ENCODE peak calls at places on chromosomes 3 and 15, in ten cellular contexts. W is HepG2; E is ovary; Z is naive thymus-derived CD4-positive, alpha-beta T cell; Y is adrenal gland; X is A549; P is OCI-LY7; R is breast epithelium; V is DND-41; C is AG04450. F is an unnamed sample. For H3K9me3, the result is how much of the 10 kb centered on the place peaks cover.

GRCh38 chr3:146682176-146682575 is 77.0 kb upstream of the PLSCR5 start:
- DNase-seq in W (no peak), E (no peak), Z (no peak), Y (no peak), X (no peak), P (no peak), R (no peak), V (no peak), C (no peak), F (peak)

GRCh38 chr15:69084404-69085030 is 70.0 kb downstream of the NOX5 start:
- DNase-seq in W (no peak), E (no peak), Z (no peak), Y (no peak), X (no peak), P (no peak), R (no peak), V (no peak), C (no peak), F (no peak)

GRCh38 chr15:99542828-99543227 is 23.0 kb upstream of the MEF2A start:
- DNase-seq in W (no peak), E (no peak), Z (no peak), Y (no peak), X (no peak), P (no peak), R (no peak), V (no peak), C (no peak), F (no peak)

GRCh38 chr3:49723301-49723630 is 485 bp downstream of the GMPPB start:
- DNase-seq in W (peak), E (peak), Z (no peak), Y (peak), X (peak), P (peak), R (peak), V (peak), C (no peak), F (peak)

GRCh38 chr3:157204431-157204830 is 44.5 kb upstream of the CCNL1 start:
- DNase-seq in W (no peak), E (no peak), Z (no peak), Y (no peak), X (peak), P (no peak), R (no peak), V (no peak), C (peak), F (no peak)

GRCh38 chr3:153973722-153974121 is 147.5 kb upstream of the ARHGEF26 start:
- DNase-seq in W (no peak), E (no peak), Z (no peak), Y (no peak), X (no peak), P (no peak), R (no peak), V (no peak), C (no peak), F (no peak)

GRCh38 chr15:100101389-100102089 is 240.2 kb downstream of the ADAMTS17 start:
- DNase-seq in W (no peak), E (no peak), Z (no peak), Y (no peak), X (no peak), P (no peak), R (no peak), V (no peak), C (no peak), F (no peak)

GRCh38 chr3:178703268-178703975 is 167.2 kb downstream of the KCNMB2 start:
- DNase-seq in W (no peak), E (no peak), Z (no peak), Y (no peak), X (no peak), P (no peak), R (no peak), V (no peak), C (peak), F (peak)

GRCh38 chr3:55646121-55646520 is 159.0 kb upstream of the WNT5A start:
- DNase-seq in W (no peak), E (no peak), Z (no peak), Y (no peak), X (no peak), P (no peak), R (no peak), V (no peak), C (no peak), F (no peak)

GRCh38 chr3:46607603-46608028 is 4.7 kb upstream of the FAM240A start:
- DNase-seq in W (peak), E (no peak), Z (no peak), Y (no peak), X (peak), P (no peak), R (no peak), V (no peak), C (no peak), F (peak)

GRCh38 chr15:91611924-91612323 is 241.6 kb upstream of the SLCO3A1 start:
- DNase-seq in W (no peak), E (no peak), Z (no peak), Y (no peak), X (no peak), P (no peak), R (no peak), V (no peak), C (no peak), F (no peak)

GRCh38 chr3:196800742-196801141 is 61.1 kb downstream of the PAK2 start:
- DNase-seq in W (no peak), E (no peak), Z (no peak), Y (no peak), X (no peak), P (no peak), R (no peak), V (no peak), C (no peak), F (no peak)

GRCh38 chr3:72265250-72265649 is 480.3 kb upstream of the PROK2 start:
- DNase-seq in W (no peak), E (no peak), Z (no peak), Y (no peak), X (no peak), P (peak), R (no peak), V (no peak), C (no peak), F (no peak)

GRCh38 chr15:42364529-42364928 is 5.2 kb downstream of the CAPN3 start:
- DNase-seq in W (no peak), E (peak), Z (no peak), Y (peak), X (no peak), P (no peak), R (no peak), V (no peak), C (no peak), F (no peak)

DNA sequence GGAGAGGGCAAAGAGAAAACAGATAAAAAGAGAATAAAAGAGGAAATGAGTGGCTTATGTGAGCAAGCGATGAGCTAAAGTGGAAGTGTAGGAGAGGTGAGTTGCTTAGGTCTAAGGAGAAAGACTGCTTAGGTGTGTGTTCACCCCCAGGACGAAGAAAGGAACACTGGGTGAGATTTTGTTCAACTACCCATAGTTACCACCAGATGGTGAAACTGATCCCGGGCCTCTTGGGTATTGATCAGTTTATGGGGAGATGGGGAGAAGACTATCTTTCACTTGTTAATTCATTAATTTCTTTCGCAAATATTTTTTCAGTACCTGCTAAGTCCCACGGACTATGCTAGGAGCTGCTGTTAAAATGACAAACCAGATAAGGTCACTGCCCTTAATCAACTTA is 33.9 kb downstream of the GAP43 start:
- DNase-seq in W (no peak), E (no peak), Z (no peak), Y (no peak), X (no peak), P (no peak), R (no peak), V (no peak), C (no peak), F (no peak)
- H3K4me3 ChIP-seq in W (no peak), E (no peak), Z (no peak), Y (no peak), X (no peak), P (no peak), R (no peak), V (no peak), C (no peak), F (no peak)

GRCh38 chr3:111373239-111373638 is 168.8 kb upstream of the CD96 start:
- DNase-seq in W (no peak), E (no peak), Z (no peak), Y (no peak), X (no peak), P (no peak), R (no peak), V (no peak), C (no peak), F (no peak)

GRCh38 chr3:111369953-111370352 is 172.0 kb upstream of the CD96 start:
- DNase-seq in W (no peak), E (no peak), Z (no peak), Y (no peak), X (no peak), P (no peak), R (no peak), V (no peak), C (no peak), F (no peak)

GRCh38 chr3:111368061-111368460 is 173.9 kb upstream of the CD96 start:
- DNase-seq in W (no peak), E (no peak), Z (no peak), Y (no peak), X (no peak), P (no peak), R (no peak), V (no peak), C (no peak), F (no peak)

DNA sequence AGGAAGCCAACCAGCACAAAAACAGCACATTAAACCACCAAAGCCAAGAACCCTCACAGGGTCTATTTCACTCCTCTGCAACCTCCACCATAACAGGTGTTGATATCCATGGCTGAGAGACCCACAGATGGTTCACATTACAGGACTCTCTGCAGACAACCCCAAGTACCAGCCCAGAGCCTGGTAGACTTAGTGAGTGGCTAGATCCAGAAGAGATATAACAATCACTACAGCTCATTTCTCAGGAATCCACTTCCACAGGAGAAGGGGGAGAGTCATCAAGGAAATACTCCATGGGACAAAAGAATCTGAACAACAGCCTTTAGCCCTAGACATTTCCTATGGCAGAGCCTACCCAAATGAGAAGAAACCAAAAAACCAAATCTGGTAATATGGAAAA is 168.1 kb upstream of the CD96 start:
- DNase-seq in W (no peak), E (no peak), Z (no peak), Y (no peak), X (no peak), P (no peak), R (no peak), V (no peak), C (no peak), F (no peak)
- H3K9me3 ChIP-seq in W (under half), E (under half), Z (under half), Y (under half), X (under half), P (under half), R (under half), V (under half), C (under half), F (under half)

GRCh38 chr15:90419738-90420487 is 31.9 kb downstream of the IQGAP1 start:
- DNase-seq in W (no peak), E (no peak), Z (no peak), Y (no peak), X (peak), P (no peak), R (no peak), V (no peak), C (peak), F (peak)

GRCh38 chr15:90421527-90421926 is 33.5 kb downstream of the IQGAP1 start:
- DNase-seq in W (no peak), E (no peak), Z (no peak), Y (no peak), X (no peak), P (no peak), R (no peak), V (no peak), C (no peak), F (no peak)

GRCh38 chr15:90422043-90422442 is 34.0 kb downstream of the IQGAP1 start:
- DNase-seq in W (peak), E (no peak), Z (no peak), Y (no peak), X (no peak), P (no peak), R (no peak), V (no peak), C (no peak), F (no peak)

GRCh38 chr15:90419202-90419601 is 31.2 kb downstream of the IQGAP1 start:
- DNase-seq in W (no peak), E (no peak), Z (no peak), Y (no peak), X (no peak), P (no peak), R (no peak), V (no peak), C (no peak), F (no peak)

GRCh38 chr15:90420488-90420850 is 32.4 kb downstream of the IQGAP1 start:
- DNase-seq in W (no peak), E (no peak), Z (no peak), Y (no peak), X (no peak), P (no peak), R (no peak), V (no peak), C (no peak), F (no peak)
- H3K4me3 ChIP-seq in W (no peak), E (peak), Z (no peak), Y (no peak), X (no peak), P (no peak), R (no peak), V (no peak), C (peak), F (peak)

DNA sequence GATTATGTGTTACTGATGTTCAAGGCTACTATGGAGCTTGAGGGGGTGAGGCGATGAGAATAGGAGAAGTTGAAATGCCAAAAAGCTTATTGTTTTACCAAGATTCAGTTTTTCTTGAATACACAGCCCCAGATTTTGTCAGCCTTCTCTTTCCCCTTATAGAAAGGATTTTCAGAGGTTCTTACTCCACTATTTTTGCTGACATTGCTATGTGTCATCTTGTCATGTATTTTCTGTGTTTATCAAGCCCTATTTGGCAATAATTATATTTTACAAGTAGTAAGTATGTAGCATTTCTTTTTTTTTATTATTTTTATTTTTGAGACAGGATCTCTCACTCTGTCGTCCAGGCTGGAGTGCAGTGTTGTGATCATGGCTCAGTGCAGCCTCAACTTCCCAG is 133.1 kb downstream of the ATG7 start:
- DNase-seq in W (no peak), E (no peak), Z (no peak), Y (no peak), X (no peak), P (no peak), R (no peak), V (no peak), C (no peak), F (no peak)
- H3K9me3 ChIP-seq in W (under half), E (under half), Z (under half), Y (under half), X (under half), P (under half), R (under half), V (under half), C (under half), F (under half)

GRCh38 chr15:85622432-85622831 is 172.3 kb downstream of the KLHL25 start:
- DNase-seq in W (no peak), E (no peak), Z (no peak), Y (no peak), X (no peak), P (no peak), R (no peak), V (no peak), C (peak), F (no peak)

GRCh38 chr15:85625431-85625830 is 169.3 kb downstream of the KLHL25 start:
- DNase-seq in W (no peak), E (no peak), Z (no peak), Y (no peak), X (no peak), P (no peak), R (no peak), V (peak), C (no peak), F (no peak)

GRCh38 chr15:85624241-85624855 is 170.4 kb downstream of the KLHL25 start:
- DNase-seq in W (no peak), E (no peak), Z (no peak), Y (no peak), X (no peak), P (no peak), R (no peak), V (peak), C (no peak), F (no peak)

GRCh38 chr15:85625856-85626255 is 168.9 kb downstream of the KLHL25 start:
- DNase-seq in W (no peak), E (no peak), Z (no peak), Y (no peak), X (no peak), P (no peak), R (no peak), V (no peak), C (peak), F (no peak)

DNA sequence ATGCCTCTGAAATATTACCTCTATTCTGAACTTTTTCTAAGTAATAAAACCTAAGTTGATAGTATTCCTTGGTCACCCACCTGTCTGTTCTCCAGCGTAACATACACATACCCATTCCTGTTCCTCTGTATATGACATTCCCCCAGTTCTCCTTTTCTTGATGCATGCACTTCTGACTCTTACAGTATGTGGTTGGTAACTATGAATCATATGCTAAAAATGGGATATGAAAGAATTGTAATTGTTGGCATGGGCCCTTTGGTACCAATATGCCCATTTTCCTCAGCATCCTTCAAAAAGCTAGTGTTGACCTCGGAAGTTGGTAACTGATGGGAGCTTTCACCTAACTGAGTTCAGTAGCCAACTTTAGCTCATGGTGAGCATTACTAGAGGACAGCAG is 171.1 kb downstream of the KLHL25 start:
- DNase-seq in W (no peak), E (no peak), Z (no peak), Y (no peak), X (no peak), P (no peak), R (no peak), V (no peak), C (no peak), F (no peak)
- H3K4me3 ChIP-seq in W (no peak), E (peak), Z (no peak), Y (no peak), X (no peak), P (no peak), R (peak), V (no peak), C (no peak), F (no peak)

F was measured in MG63.